ENCODE peak calls at places on chromosomes 12 and 14, in seven cellular contexts. W, Y, C, X, I, O and D are unnamed samples. For H3K9me3, the result is how much of the 10 kb centered on the place peaks cover.

GRCh38 chr12:40693503-40693863 is 1.2 kb downstream of the CNTN1 start:
- DNase-seq in W (peak), Y (no peak), C (no peak), X (no peak), I (peak), O (no peak), D (no peak)

GRCh38 chr12:104761091-104761490 is 197.0 kb downstream of the SLC41A2 start:
- DNase-seq in W (no peak), Y (no peak), C (no peak), X (no peak), I (no peak), O (no peak), D (no peak)

GRCh38 chr12:121966959-121967358 is 48.6 kb downstream of the CFAP251 start:
- DNase-seq in W (no peak), Y (no peak), C (no peak), X (no peak), I (no peak), O (no peak), D (no peak)

GRCh38 chr12:105588126-105588525 is 257.6 kb downstream of the C12orf75 start:
- DNase-seq in W (no peak), Y (no peak), C (no peak), X (no peak), I (no peak), O (no peak), D (no peak)

GRCh38 chr14:76947078-76947837 is 81.2 kb downstream of the IRF2BPL start:
- DNase-seq in W (peak), Y (peak), C (peak), X (peak), I (peak), O (peak), D (peak)

GRCh38 chr14:75821828-75822521 is 159.8 kb downstream of the TGFB3 start:
- DNase-seq in W (no peak), Y (no peak), C (no peak), X (no peak), I (no peak), O (peak), D (no peak)

GRCh38 chr14:52992236-52992635 is 41.4 kb upstream of the FERMT2 start:
- DNase-seq in W (no peak), Y (no peak), C (no peak), X (no peak), I (no peak), O (no peak), D (no peak)

GRCh38 chr14:59189281-59189821 is 884 bp downstream of the DAAM1 start:
- DNase-seq in W (peak), Y (no peak), C (peak), X (no peak), I (peak), O (peak), D (peak)

GRCh38 chr12:65229441-65229840 is 49.0 kb upstream of the MSRB3 start:
- DNase-seq in W (no peak), Y (no peak), C (no peak), X (no peak), I (no peak), O (peak), D (no peak)

GRCh38 chr12:26113194-26113654 is 11.6 kb downstream of the BHLHE41 start:
- DNase-seq in W (no peak), Y (no peak), C (no peak), X (no peak), I (peak), O (no peak), D (no peak)

GRCh38 chr12:115660211-115660805 is 617.2 kb downstream of the MED13L start:
- DNase-seq in W (peak), Y (peak), C (peak), X (no peak), I (peak), O (no peak), D (no peak)

GRCh38 chr12:94280063-94280462 is 131.7 kb downstream of the PLXNC1 start:
- DNase-seq in W (no peak), Y (no peak), C (no peak), X (no peak), I (no peak), O (no peak), D (no peak)

GRCh38 chr12:32903763-32904162 is 7.2 kb upstream of the PKP2 start:
- DNase-seq in W (no peak), Y (no peak), C (no peak), X (no peak), I (no peak), O (no peak), D (no peak)

GRCh38 chr12:80195143-80195726 is 95.9 kb downstream of the OTOGL start:
- DNase-seq in W (no peak), Y (no peak), C (peak), X (no peak), I (no peak), O (peak), D (no peak)

GRCh38 chr12:25884024-25884919 is 74.2 kb upstream of the RASSF8 start:
- DNase-seq in W (no peak), Y (no peak), C (no peak), X (no peak), I (no peak), O (no peak), D (no peak)

GRCh38 chr12:57241556-57242310 is 9.3 kb downstream of the STAC3 start:
- DNase-seq in W (no peak), Y (no peak), C (no peak), X (no peak), I (no peak), O (no peak), D (no peak)

GRCh38 chr12:93091851-93092558 is 162.9 kb upstream of the EEA1 start:
- DNase-seq in W (no peak), Y (no peak), C (no peak), X (no peak), I (no peak), O (no peak), D (no peak)

GRCh38 chr12:91657016-91657415 is 474.4 kb upstream of the DCN start:
- DNase-seq in W (no peak), Y (no peak), C (no peak), X (no peak), I (no peak), O (no peak), D (no peak)

GRCh38 chr12:117921922-117922777 is 46.6 kb downstream of the KSR2 start:
- DNase-seq in W (no peak), Y (no peak), C (no peak), X (no peak), I (no peak), O (no peak), D (no peak)

GRCh38 chr12:48995061-48995879 is 3.9 kb downstream of the DDN start:
- DNase-seq in W (peak), Y (peak), C (peak), X (no peak), I (peak), O (peak), D (no peak)

GRCh38 chr12:133180669-133181068 is 626 bp upstream of the ZNF268 start:
- DNase-seq in W (no peak), Y (no peak), C (no peak), X (no peak), I (no peak), O (no peak), D (no peak)
- H3K9me3 ChIP-seq in W (under half), Y (half or more), C (half or more), X (half or more), I (under half), O (under half), D (under half)

DNA sequence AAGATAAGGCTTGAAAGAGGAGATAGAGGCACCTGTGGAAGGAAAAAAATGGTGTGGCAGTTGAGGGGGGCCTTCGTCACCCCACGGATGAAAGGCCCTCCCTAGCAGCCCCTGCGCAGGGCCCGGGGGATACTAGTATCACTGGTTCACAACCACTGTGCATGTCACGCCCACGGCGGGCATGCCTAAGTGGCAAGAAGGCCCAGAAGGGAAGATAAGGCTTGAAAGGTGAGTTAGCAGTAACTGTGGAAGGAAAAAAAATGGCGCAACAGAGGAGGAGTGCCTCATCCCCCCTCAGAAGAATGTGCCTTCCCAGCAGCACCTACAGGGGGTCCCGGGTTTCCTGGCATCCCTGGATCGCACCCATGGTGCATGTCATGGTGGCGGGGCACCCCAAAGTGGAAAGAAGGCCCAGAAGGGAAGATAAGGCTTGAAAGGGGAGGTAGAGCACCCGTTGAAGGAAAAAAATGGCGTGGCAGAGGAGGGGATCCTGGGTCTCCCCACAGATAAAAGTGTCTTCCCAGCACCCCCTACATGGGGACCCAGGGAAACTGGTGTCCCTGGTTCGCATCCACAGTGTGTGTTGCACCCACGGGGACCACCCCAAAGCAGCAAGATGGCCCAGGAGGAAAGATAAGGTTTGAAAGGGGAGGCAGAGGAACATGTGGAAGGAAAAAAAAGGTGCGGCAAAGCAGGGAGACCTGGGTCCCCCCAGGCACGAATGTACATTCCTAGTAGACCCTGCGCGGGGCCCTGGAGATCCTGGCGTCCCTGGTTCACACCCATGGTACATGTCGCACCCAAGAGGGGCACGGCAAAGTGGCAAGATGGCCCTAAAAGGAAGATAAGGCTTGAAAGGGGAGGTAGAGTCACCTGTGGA is 279.2 kb downstream of the ALG10 start:
- DNase-seq in W (peak), Y (no peak), C (no peak), X (no peak), I (no peak), O (no peak), D (no peak)
- H3K9me3 ChIP-seq in W (under half), Y (under half), C (under half), X (half or more), I (under half), O (half or more), D (under half)

GRCh38 chr12:54352891-54353874 is 11.1 kb downstream of the GPR84 start:
- DNase-seq in W (no peak), Y (no peak), C (no peak), X (no peak), I (no peak), O (peak), D (no peak)

GRCh38 chr12:54349658-54350057 is 14.6 kb downstream of the GPR84 start:
- DNase-seq in W (no peak), Y (no peak), C (no peak), X (no peak), I (no peak), O (no peak), D (no peak)

GRCh38 chr12:54349031-54349430 is 15.3 kb downstream of the GPR84 start:
- DNase-seq in W (no peak), Y (no peak), C (no peak), X (no peak), I (no peak), O (no peak), D (no peak)

GRCh38 chr12:54352022-54352531 is 12.2 kb downstream of the GPR84 start:
- DNase-seq in W (no peak), Y (peak), C (peak), X (no peak), I (no peak), O (peak), D (no peak)

GRCh38 chr12:54350743-54351142 is 13.5 kb downstream of the GPR84 start:
- DNase-seq in W (no peak), Y (no peak), C (no peak), X (no peak), I (no peak), O (no peak), D (no peak)
- H3K9me3 ChIP-seq in W (under half), Y (under half), C (under half), X (under half), I (under half), O (under half), D (under half)

DNA sequence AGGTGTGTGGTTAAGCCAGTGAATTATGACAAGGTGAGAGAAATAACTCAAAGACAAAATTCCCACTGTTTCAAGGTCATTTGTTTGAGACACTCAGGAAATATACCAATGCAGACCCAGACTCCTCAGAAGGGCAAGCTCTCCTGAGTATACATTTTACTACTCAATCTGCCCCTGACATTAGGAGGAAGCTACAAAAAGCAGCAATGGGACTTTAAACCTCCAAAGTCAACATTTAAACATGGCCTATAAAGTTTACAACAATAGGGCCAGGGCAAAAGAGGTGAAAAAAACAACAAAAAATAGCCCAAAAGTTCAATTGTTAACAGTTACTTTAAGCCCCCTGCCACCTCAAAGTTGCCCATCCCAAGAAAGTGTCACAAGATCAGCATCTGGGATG is 19.5 kb upstream of the PEX5 start:
- DNase-seq in W (no peak), Y (no peak), C (no peak), X (no peak), I (no peak), O (no peak), D (no peak)
- H3K9me3 ChIP-seq in W (under half), Y (under half), C (under half), X (under half), I (under half), O (under half), D (under half)

DNA sequence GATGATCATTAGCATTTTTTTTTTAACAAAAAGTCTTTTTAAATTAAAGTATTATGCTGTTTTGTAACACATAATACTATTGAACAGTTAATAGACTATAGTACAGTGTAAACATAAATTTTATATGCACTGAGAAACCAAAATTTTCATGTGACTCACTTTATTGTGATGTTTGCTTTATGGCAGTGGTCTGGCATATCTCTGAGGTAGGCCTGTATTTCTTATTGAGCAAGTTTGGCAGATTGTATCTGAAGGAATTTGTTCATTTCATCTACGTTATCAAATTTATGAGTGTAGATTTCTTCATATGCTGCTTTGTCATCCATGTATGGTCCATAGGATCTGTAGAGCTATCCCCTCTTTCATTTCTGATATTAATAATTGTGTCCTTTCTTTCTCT is 78.8 kb upstream of the PDE3A start:
- DNase-seq in W (no peak), Y (no peak), C (no peak), X (no peak), I (no peak), O (no peak), D (no peak)
- H3K9me3 ChIP-seq in W (under half), Y (under half), C (under half), X (under half), I (under half), O (under half), D (under half)

GRCh38 chr14:37593496-37594237 is 1.4 kb downstream of the FOXA1 start:
- DNase-seq in W (no peak), Y (no peak), C (no peak), X (no peak), I (no peak), O (no peak), D (no peak)
- H3K9me3 ChIP-seq in W (under half), Y (under half), C (under half), X (under half), I (under half), O (under half), D (under half)

GRCh38 chr14:97331526-97331925 is 534.3 kb downstream of the VRK1 start:
- DNase-seq in W (no peak), Y (no peak), C (no peak), X (no peak), I (no peak), O (no peak), D (no peak)
- H3K9me3 ChIP-seq in W (under half), Y (under half), C (under half), X (under half), I (under half), O (under half), D (under half)

GRCh38 chr14:89384636-89385035 is 32.4 kb downstream of the FOXN3 start:
- DNase-seq in W (no peak), Y (no peak), C (no peak), X (no peak), I (no peak), O (no peak), D (no peak)
- H3K9me3 ChIP-seq in W (under half), Y (under half), C (under half), X (under half), I (under half), O (under half), D (under half)

DNA sequence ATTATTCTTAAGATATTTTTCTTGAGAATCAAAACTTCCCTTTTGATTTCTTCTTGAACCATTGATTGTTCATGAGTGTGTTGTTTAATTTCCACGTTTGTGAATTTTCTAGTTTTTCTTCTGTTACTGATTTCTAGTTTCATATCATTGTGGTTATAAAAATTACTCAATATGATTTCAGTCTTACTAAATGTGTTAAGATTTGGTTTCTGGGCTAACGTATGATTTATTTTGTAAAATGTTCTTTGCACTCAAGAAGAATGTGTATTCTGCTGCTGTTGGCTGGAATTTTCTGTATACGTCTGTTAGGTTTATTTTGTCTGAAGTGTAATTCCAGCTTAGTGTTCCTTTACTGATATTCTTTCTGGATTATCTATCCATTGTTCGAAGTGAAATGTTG is 24.7 kb downstream of the TRMT5 start:
- DNase-seq in W (no peak), Y (no peak), C (no peak), X (no peak), I (no peak), O (no peak), D (no peak)
- H3K9me3 ChIP-seq in W (under half), Y (under half), C (half or more), X (under half), I (under half), O (under half), D (under half)